ENCODE peak calls at places on chromosomes 12 and 14, in five cellular contexts. Y is body of pancreas, L is cardiac fibroblast, F is foreskin fibroblast, I is OCI-LY7. W is an unnamed sample.
A peak's percentile ranks its signal among the peaks of the same experiment; 100 is the strongest.

GRCh38 chr14:21268612-21269251 is 510 bp downstream of the HNRNPC start:
- DNase-seq in Y (peak; percentile 64), L (peak; percentile 78), F (no peak), I (peak; percentile 78), W (peak; percentile 73)

GRCh38 chr12:93106910-93107309 is 177.8 kb upstream of the EEA1 start:
- DNase-seq in Y (no peak), L (no peak), F (no peak), I (no peak), W (no peak)

GRCh38 chr12:50922820-50923219 is 29.5 kb upstream of the HIGD1C start:
- DNase-seq in Y (peak; percentile 17), L (peak; percentile 68), F (peak; percentile 34), I (no peak), W (peak; percentile 34)

GRCh38 chr14:68340262-68340661 is 452.6 kb downstream of the ZFP36L1 start:
- DNase-seq in Y (no peak), L (no peak), F (no peak), I (no peak), W (no peak)

GRCh38 chr12:11517080-11517479 is 121.7 kb upstream of the PRB2 start:
- DNase-seq in Y (no peak), L (no peak), F (no peak), I (no peak), W (no peak)

GRCh38 chr12:66775941-66776340 is 97.1 kb upstream of the GRIP1 start:
- DNase-seq in Y (no peak), L (no peak), F (no peak), I (no peak), W (no peak)

GRCh38 chr12:67082221-67082620 is 186.9 kb upstream of the CAND1 start:
- DNase-seq in Y (no peak), L (no peak), F (no peak), I (no peak), W (no peak)

GRCh38 chr12:131104464-131105350 is 151.0 kb downstream of the ADGRD1 start:
- DNase-seq in Y (peak; percentile 81), L (peak; percentile 59), F (peak; percentile 53), I (peak; percentile 70), W (peak; percentile 87)

GRCh38 chr14:30230719-30231118 is 303.1 kb upstream of the PRKD1 start:
- DNase-seq in Y (no peak), L (no peak), F (no peak), I (no peak), W (no peak)

GRCh38 chr14:97995571-97995970 is 1198.4 kb downstream of the VRK1 start:
- DNase-seq in Y (no peak), L (no peak), F (no peak), I (no peak), W (no peak)

GRCh38 chr14:73502017-73502619 is 11.4 kb downstream of the RIOX1 start:
- DNase-seq in Y (no peak), L (no peak), F (no peak), I (no peak), W (no peak)

GRCh38 chr12:115155665-115156645 is 472.0 kb upstream of the TBX3 start:
- DNase-seq in Y (no peak), L (peak; percentile 97), F (peak; percentile 99), I (no peak), W (no peak)

GRCh38 chr12:57722716-57723629 is 15.6 kb downstream of the AGAP2 start:
- DNase-seq in Y (no peak), L (no peak), F (no peak), I (no peak), W (no peak)

GRCh38 chr14:37668646-37669045 is 73.2 kb downstream of the TTC6 start:
- DNase-seq in Y (no peak), L (peak; percentile 59), F (no peak), I (no peak), W (no peak)

GRCh38 chr14:69657961-69658360 is 46.6 kb downstream of the SUSD6 start:
- DNase-seq in Y (peak; percentile 65), L (peak; percentile 48), F (no peak), I (no peak), W (no peak)

GRCh38 chr12:40632933-40633332 is 59.3 kb upstream of the CNTN1 start:
- DNase-seq in Y (no peak), L (no peak), F (no peak), I (no peak), W (no peak)

GRCh38 chr12:115830633-115831032 is 446.9 kb downstream of the MED13L start:
- DNase-seq in Y (no peak), L (no peak), F (no peak), I (no peak), W (no peak)

GRCh38 chr12:65015850-65016249 is 105.3 kb downstream of the WIF1 start:
- DNase-seq in Y (no peak), L (no peak), F (no peak), I (no peak), W (no peak)

GRCh38 chr14:40213701-40214100 is 781.5 kb upstream of the FBXO33 start:
- DNase-seq in Y (no peak), L (no peak), F (no peak), I (no peak), W (no peak)

GRCh38 chr12:87667378-87667777 is 361.8 kb downstream of the C12orf50 start:
- DNase-seq in Y (peak; percentile 8), L (peak; percentile 64), F (no peak), I (peak; percentile 1), W (no peak)

GRCh38 chr14:104544362-104544761 is 35.2 kb upstream of the C14orf180 start:
- DNase-seq in Y (no peak), L (no peak), F (no peak), I (no peak), W (no peak)

GRCh38 chr12:89544730-89545184 is 18.9 kb upstream of the POC1B start:
- DNase-seq in Y (peak; percentile 48), L (peak; percentile 43), F (peak; percentile 63), I (no peak), W (peak; percentile 63)

GRCh38 chr14:36163451-36163850 is 13.1 kb downstream of the PTCSC3 start:
- DNase-seq in Y (no peak), L (no peak), F (no peak), I (no peak), W (no peak)

GRCh38 chr12:76398106-76398505 is 49.9 kb upstream of the BBS10 start:
- DNase-seq in Y (no peak), L (peak; percentile 3), F (no peak), I (no peak), W (no peak)

GRCh38 chr12:68557011-68557715 is 53.5 kb upstream of the RAP1B start:
- DNase-seq in Y (no peak), L (peak; percentile 79), F (peak; percentile 78), I (no peak), W (no peak)

GRCh38 chr14:65334765-65335411 is 77.6 kb upstream of the FUT8 start:
- DNase-seq in Y (no peak), L (no peak), F (no peak), I (peak; percentile 40), W (no peak)

GRCh38 chr12:95874452-95874851 is 15.7 kb downstream of the SNRPF start:
- DNase-seq in Y (no peak), L (no peak), F (no peak), I (no peak), W (no peak)

GRCh38 chr14:77208266-77208978 is 26.8 kb downstream of the TMEM63C start:
- DNase-seq in Y (peak; percentile 68), L (peak; percentile 57), F (peak; percentile 54), I (peak; percentile 33), W (peak; percentile 80)

GRCh38 chr12:22722779-22723178 is 97.8 kb downstream of the ETNK1 start:
- DNase-seq in Y (no peak), L (no peak), F (no peak), I (no peak), W (no peak)

GRCh38 chr12:77742631-77743030 is 88.1 kb upstream of the NAV3 start:
- DNase-seq in Y (no peak), L (no peak), F (no peak), I (no peak), W (no peak)

GRCh38 chr14:68140111-68140741 is 320.6 kb downstream of the RAD51B start:
- DNase-seq in Y (peak; percentile 79), L (peak; percentile 98), F (peak; percentile 95), I (no peak), W (peak; percentile 61)

GRCh38 chr14:89320381-89321000 is 96.5 kb downstream of the FOXN3 start:
- DNase-seq in Y (no peak), L (no peak), F (no peak), I (no peak), W (no peak)

DNA sequence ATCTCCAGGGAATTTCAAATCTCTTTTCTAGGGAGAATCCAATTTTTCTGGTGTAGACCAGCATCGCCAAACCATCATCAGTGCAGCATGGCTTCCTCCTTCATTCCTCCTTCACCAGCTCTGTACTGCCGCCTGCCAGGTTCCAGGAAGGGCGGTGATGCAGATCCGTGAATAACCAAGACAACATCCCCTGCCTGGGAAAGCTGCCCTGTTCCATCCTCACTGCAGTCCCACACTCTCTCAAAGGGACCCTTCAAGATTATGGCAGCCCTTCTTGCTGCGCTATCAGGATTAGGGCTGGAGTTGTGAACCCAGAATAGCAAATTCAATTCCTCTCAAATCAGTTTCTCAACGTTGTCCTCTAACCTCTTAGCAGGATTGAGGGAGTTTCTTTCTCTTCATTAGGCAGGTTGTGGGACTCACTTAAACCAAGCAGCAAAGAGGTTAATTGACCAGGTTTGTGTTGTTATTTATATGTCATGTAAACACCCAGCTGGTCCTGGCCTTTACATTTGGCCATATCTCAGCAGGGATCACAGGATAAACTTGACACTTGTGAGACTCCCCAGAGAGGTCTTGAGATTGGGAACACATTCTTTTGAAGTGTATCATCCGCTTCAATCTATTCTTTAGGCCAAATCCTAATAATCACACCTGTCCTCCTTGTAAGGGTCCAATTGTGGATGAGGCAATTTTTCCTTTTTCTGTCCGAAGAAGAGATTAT is 26.2 kb downstream of the TMEM30B start:
- DNase-seq in Y (no peak), L (no peak), F (no peak), I (no peak), W (no peak)
- TF ChIP-seq CTCF in Y (no peak), L (no peak), F (no peak), I (no peak), W (no peak)

GRCh38 chr12:79674629-79675028 is 16.1 kb downstream of the PAWR start:
- DNase-seq in Y (no peak), L (peak; percentile 82), F (peak; percentile 23), I (no peak), W (no peak)
- TF ChIP-seq CTCF in Y (no peak), L (no peak), F (no peak), I (no peak), W (no peak)

DNA sequence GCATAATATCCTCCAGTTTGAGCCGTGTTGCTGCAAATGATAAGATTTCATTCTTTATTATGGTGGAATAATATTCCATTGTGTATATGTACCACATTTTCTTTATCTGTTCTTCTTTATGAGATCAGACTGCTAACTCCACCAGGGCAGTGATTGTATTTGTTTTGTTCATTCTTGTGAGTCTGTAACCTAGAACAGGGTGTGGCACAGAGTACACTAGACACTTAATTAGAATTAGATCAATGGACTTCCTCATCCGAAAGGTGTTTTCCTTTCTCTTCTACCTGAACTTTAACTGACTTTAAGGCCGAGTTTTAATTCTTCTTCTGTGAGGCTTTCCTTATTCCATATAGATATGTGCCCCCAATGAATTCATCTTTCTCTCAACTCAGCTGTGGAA is 551.0 kb downstream of the SNAPC1 start:
- DNase-seq in Y (no peak), L (no peak), F (no peak), I (no peak), W (no peak)
- TF ChIP-seq CTCF in Y (no peak), L (no peak), F (no peak), I (no peak), W (no peak)

DNA sequence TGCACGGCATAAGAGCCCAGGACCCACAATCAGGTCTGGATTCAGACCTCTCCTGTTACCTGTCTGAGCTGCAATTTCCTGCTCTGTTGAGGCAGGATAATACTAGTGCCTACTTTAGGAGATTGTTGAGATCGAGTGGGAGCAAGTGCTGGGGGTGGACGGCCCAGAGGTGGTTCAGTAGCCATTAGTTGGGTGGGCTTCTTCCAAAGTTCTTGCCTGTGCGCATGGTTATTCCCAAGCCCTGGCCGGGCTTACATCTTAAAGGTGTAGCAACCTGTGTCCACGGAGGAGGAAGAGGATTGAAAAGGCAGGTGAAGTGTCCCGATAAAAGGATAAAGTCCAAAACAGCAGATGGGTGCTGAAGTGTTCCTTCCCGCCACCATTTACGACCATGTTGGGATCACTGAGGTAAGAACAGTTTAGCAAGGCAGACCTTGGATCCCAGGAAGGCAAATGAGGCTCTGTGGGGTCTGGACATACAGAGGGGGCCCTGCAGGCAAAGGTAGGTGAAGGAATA is 33.8 kb downstream of the ACACB start:
- DNase-seq in Y (no peak), L (no peak), F (no peak), I (no peak), W (no peak)
- TF ChIP-seq CTCF in Y (no peak), L (no peak), F (no peak), I (no peak), W (no peak)